ENCODE peak calls at places on chromosomes 16 and 17, in four cellular contexts. O, N, G and W are unnamed samples.

GRCh38 chr17:73906896-73907600 is 262.8 kb upstream of the SDK2 start:
- DNase-seq in O (no peak), N (no peak), G (no peak), W (peak)

GRCh38 chr16:2980227-2981176 is at the start of gene PKMYT1:
- DNase-seq in O (peak), N (peak), G (peak), W (peak)

GRCh38 chr16:57955572-57955971 is 15.4 kb downstream of the CNGB1 start:
- DNase-seq in O (peak), N (no peak), G (peak), W (no peak)

GRCh38 chr17:51050291-51051033 is 70.2 kb downstream of the SPAG9 start:
- DNase-seq in O (no peak), N (no peak), G (no peak), W (no peak)

GRCh38 chr16:16151315-16151714 is 72.0 kb downstream of the ABCC6 start:
- DNase-seq in O (peak), N (no peak), G (no peak), W (no peak)

GRCh38 chr17:57368637-57369336 is 112.5 kb downstream of the MSI2 start:
- DNase-seq in O (no peak), N (no peak), G (no peak), W (no peak)

GRCh38 chr16:88406096-88407041 is 23.6 kb downstream of the ZNF469 start:
- DNase-seq in O (no peak), N (no peak), G (no peak), W (no peak)

GRCh38 chr16:28923652-28924398 is 1.2 kb downstream of the RABEP2 start:
- DNase-seq in O (no peak), N (no peak), G (no peak), W (no peak)

GRCh38 chr16:30472328-30472942 is at the start of gene ITGAL:
- DNase-seq in O (no peak), N (no peak), G (no peak), W (no peak)

GRCh38 chr17:15651583-15652110 is 32.1 kb upstream of the FBXW10B start:
- DNase-seq in O (peak), N (peak), G (peak), W (peak)

GRCh38 chr17:31674717-31675349 is 184.2 kb downstream of the COPRS start:
- DNase-seq in O (peak), N (no peak), G (no peak), W (no peak)

GRCh38 chr17:42904110-42904469 is 3.5 kb downstream of the G6PC1 start:
- DNase-seq in O (no peak), N (no peak), G (no peak), W (no peak)

GRCh38 chr17:35900280-35900679 is 20.1 kb upstream of the CCL5 start:
- DNase-seq in O (no peak), N (no peak), G (no peak), W (no peak)

GRCh38 chr17:19247423-19247822 is 10.3 kb downstream of the EPN2 start:
- DNase-seq in O (no peak), N (no peak), G (no peak), W (no peak)

GRCh38 chr16:30626230-30626629 is 16.0 kb upstream of the ZNF689 start:
- DNase-seq in O (no peak), N (no peak), G (no peak), W (no peak)

GRCh38 chr17:83083368-83084201 is 4.2 kb downstream of the METRNL start:
- DNase-seq in O (peak), N (peak), G (peak), W (no peak)